ENCODE peak calls at places on chromosomes 7 and 10, in five cellular contexts. X is pancreas, C is osteocyte, E is foreskin fibroblast, J is PC-3. H is an unnamed sample.

GRCh38 chr7:6437251-6437650 is 10.5 kb downstream of the DAGLB start:
- DNase-seq in X (no peak), E (no peak), J (peak), C (no peak), H (no peak)

GRCh38 chr10:6239213-6239991 is 36.7 kb downstream of the PFKFB3 start:
- DNase-seq in X (no peak), J (peak), C (no peak), E (peak), H (no peak)

GRCh38 chr10:120400601-120401000 is 56.4 kb upstream of the PLPP4 start:
- DNase-seq in J (no peak), E (no peak), C (no peak), X (no peak), H (no peak)

GRCh38 chr7:156892086-156892800 is 740 bp downstream of the LMBR1 start:
- DNase-seq in J (peak), E (peak), X (peak), C (peak), H (peak)

GRCh38 chr7:158759749-158760444 is 55.3 kb upstream of the NCAPG2 start:
- DNase-seq in C (no peak), X (no peak), J (no peak), E (no peak), H (no peak)

GRCh38 chr7:2032876-2033407 is 199.8 kb downstream of the MAD1L1 start:
- DNase-seq in E (no peak), C (no peak), X (no peak), J (no peak), H (peak)

GRCh38 chr10:61970182-61971015 is 68.9 kb downstream of the ARID5B start:
- DNase-seq in C (no peak), J (no peak), X (no peak), E (peak), H (no peak)

GRCh38 chr7:29375641-29376562 is 181.3 kb downstream of the CHN2 start:
- DNase-seq in E (peak), C (no peak), X (peak), J (peak), H (no peak)

GRCh38 chr10:114682532-114682931 is 24.5 kb upstream of the ABLIM1 start:
- DNase-seq in X (no peak), E (no peak), C (no peak), J (no peak), H (no peak)

GRCh38 chr10:48970654-48971053 is 31.0 kb upstream of the LRRC18 start:
- DNase-seq in J (no peak), X (no peak), E (no peak), C (no peak), H (no peak)

GRCh38 chr10:49634053-49634660 is 20.3 kb downstream of the CHAT start:
- DNase-seq in X (no peak), C (peak), J (no peak), E (no peak), H (no peak)

GRCh38 chr7:43649755-43650274 is 66.9 kb downstream of the STK17A start:
- DNase-seq in J (peak), X (no peak), C (no peak), E (no peak), H (no peak)

GRCh38 chr10:118475214-118475613 is 120.2 kb downstream of the PRLHR start:
- DNase-seq in C (no peak), J (no peak), X (no peak), E (no peak), H (no peak)

GRCh38 chr7:38907066-38907465 is 1.9 kb downstream of the VPS41 start:
- DNase-seq in E (no peak), C (no peak), J (no peak), X (no peak), H (no peak)

GRCh38 chr7:38905026-38905759 is 3.8 kb downstream of the VPS41 start:
- DNase-seq in E (no peak), C (no peak), X (no peak), J (no peak), H (no peak)

GRCh38 chr7:38908759-38909335 is at the start of gene VPS41:
- DNase-seq in E (peak), C (no peak), X (peak), J (peak), H (peak)

GRCh38 chr7:38909870-38910269 is 879 bp upstream of the VPS41 start:
- DNase-seq in E (no peak), X (no peak), J (no peak), C (no peak), H (no peak)
- TF ChIP-seq CTCF in E (peak), X (no peak), J (no peak), C (no peak), H (no peak)

GRCh38 chr10:86399879-86400704 is 33.5 kb upstream of the GRID1 start:
- DNase-seq in E (peak), X (peak), C (peak), J (peak), H (peak)

GRCh38 chr10:86399514-86399878 is 32.9 kb upstream of the GRID1 start:
- DNase-seq in X (no peak), E (no peak), C (no peak), J (no peak), H (no peak)

GRCh38 chr10:86401588-86402282 is 35.1 kb upstream of the GRID1 start:
- DNase-seq in E (peak), J (peak), X (no peak), C (peak), H (no peak)

GRCh38 chr10:86402283-86402931 is 35.8 kb upstream of the GRID1 start:
- DNase-seq in X (no peak), E (peak), C (peak), J (no peak), H (no peak)

DNA sequence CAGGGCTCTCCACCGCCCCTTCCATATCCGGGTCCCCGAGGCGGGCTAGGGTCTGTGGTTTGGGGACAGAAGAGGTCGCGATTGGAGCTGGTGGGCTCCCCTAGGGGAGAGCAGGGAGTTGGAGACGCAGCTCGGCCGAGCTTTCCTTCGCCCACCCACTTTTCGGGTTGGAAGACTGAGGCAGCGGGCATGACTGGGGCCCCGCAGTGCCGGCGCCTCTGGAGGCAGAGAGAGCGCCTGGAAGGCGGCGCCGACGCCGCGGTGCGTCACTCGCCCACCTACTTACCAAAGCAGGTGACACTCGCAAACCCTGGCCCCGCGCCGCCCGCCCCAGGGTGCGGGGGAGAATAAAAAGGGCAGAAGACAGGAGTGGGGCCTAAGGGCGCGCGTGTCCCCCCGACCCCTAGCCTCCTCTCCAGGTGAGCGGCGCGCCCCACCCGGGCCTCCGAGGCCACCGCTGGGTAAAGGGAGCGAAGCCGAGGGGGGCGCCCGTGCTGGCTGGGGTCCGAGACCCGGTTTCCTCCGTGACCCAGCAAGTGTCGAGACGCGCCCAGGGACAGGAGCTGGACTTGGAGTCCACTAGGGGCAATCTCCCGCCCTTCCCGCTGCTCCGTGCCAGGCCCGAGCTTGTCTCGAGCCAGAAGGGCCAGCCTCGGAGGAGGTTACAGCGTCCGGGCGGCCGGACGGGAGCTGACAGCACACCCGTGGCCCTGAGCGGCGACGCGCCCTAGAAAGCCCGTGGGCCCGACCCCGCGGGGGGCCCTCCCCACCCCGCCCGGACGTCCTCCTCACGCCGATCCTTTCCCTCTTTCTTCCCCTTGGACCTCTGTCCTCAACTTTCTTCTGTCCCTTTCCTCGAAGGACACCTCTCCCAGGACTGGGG is 34.4 kb upstream of the GRID1 start:
- DNase-seq in J (peak), C (peak), X (peak), E (peak), H (no peak)
- TF ChIP-seq CTCF in J (no peak), C (peak), X (no peak), E (no peak), H (peak)

GRCh38 chr7:135169141-135169935 is 1.2 kb downstream of the CYREN start:
- DNase-seq in X (no peak), J (peak), E (peak), C (no peak), H (no peak)
- TF ChIP-seq CTCF in X (no peak), J (peak), E (peak), C (peak), H (peak)

DNA sequence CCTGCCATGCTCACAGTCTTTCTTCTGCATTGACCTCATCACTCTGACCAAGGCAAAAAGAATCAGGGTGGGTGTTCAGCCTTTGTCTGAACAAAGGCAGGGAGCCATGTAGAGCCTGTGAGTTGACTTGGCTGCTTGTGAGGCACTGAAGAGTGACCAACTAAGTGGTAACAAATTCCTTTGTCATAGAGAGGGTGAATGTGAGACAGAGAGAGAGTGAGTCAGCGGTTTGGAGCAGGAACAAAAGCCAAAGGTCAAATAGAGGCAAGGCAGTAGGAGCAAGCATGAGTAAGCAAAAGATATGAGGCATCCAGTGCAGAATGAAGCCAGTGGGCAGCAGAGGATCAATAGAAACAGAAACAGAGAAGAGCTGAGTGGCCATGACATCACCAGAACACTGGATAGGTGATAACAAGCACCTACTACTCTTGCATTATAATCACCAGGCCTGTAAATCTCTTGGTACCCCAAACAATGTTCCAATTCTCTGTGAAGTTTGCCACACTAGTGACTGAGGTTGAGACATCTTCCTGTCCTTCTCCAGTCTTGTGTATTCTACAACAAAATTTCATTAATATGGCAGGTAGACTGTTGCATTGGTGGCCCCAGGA is 116.2 kb upstream of the LAMB4 start:
- DNase-seq in C (no peak), E (peak), X (peak), J (peak), H (no peak)
- TF ChIP-seq CTCF in C (peak), E (no peak), X (no peak), J (no peak), H (no peak)

DNA sequence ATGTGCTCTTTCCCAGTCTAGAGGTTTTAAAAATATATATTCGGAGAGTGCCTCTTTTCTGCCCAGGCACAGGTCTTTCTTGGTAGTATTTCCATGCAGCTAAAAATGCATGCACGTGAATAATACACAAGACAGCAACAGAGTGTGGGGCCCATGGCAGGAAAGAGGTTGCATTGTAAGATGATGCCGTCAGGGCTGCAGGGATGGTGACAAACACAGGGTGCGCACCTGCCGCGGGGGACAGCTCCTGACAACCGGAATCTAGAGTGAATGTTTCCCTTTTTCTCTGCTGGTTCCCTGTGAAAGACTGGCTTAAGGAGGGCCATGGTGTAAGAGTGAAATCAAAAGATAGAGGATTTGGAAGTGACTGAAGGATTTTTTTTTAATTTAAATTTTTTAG is 105.2 kb upstream of the BTBD16 start:
- DNase-seq in E (no peak), J (no peak), X (no peak), C (no peak), H (no peak)
- TF ChIP-seq CTCF in E (no peak), J (no peak), X (no peak), C (no peak), H (no peak)

GRCh38 chr10:11823989-11824346 is 812 bp downstream of the PROSER2 start:
- DNase-seq in J (no peak), E (peak), C (no peak), X (no peak), H (no peak)

GRCh38 chr10:11822031-11822756 is 962 bp upstream of the PROSER2 start:
- DNase-seq in C (no peak), E (peak), X (no peak), J (no peak), H (no peak)

GRCh38 chr10:11824376-11824775 is 1.2 kb downstream of the PROSER2 start:
- DNase-seq in C (no peak), J (no peak), X (no peak), E (peak), H (no peak)

GRCh38 chr10:11822809-11823121 is 391 bp upstream of the PROSER2 start:
- DNase-seq in J (no peak), X (no peak), E (no peak), C (no peak), H (no peak)

GRCh38 chr10:11823122-11823988 is at the start of gene PROSER2:
- DNase-seq in C (no peak), J (peak), E (peak), X (peak), H (no peak)
- TF ChIP-seq CTCF in C (peak), J (no peak), E (no peak), X (no peak), H (no peak)

GRCh38 chr10:46106410-46107255 is 60.6 kb upstream of the MSMB start:
- DNase-seq in C (no peak), X (peak), E (peak), J (peak), H (no peak)
- TF ChIP-seq CTCF in C (no peak), X (no peak), E (no peak), J (no peak), H (peak)

GRCh38 chr10:103512591-103513382 is 19.3 kb downstream of the NEURL1 start:
- DNase-seq in C (no peak), J (no peak), X (peak), E (no peak), H (no peak)
- TF ChIP-seq CTCF in C (no peak), J (no peak), X (no peak), E (no peak), H (no peak)

H was measured in type B pancreatic cell.